ENCODE peak calls at places on chromosomes 4 and X, in nine cellular contexts. P, V, J, O, D, Q, M, Y and H are unnamed samples.

GRCh38 chr4:99809326-99809725 is 7.3 kb upstream of the DAPP1 start:
- DNase-seq in P (no peak), Y (no peak), Q (peak; percentile 90), D (no peak), V (no peak), O (no peak), J (peak; percentile 75), M (peak; percentile 86), H (no peak)

GRCh38 chr4:28772066-28772465 is 1911.4 kb downstream of the STIM2 start:
- DNase-seq in D (no peak), Q (no peak), P (peak; percentile 62), Y (peak; percentile 38), M (no peak), O (no peak), J (no peak), V (peak; percentile 62), H (no peak)

GRCh38 chr4:61521451-61521850 is 321.3 kb downstream of the ADGRL3 start:
- DNase-seq in V (no peak), M (no peak), Q (no peak), P (no peak), D (no peak), Y (no peak), J (no peak), O (no peak), H (no peak)

GRCh38 chrX:22481436-22481835 is 208.7 kb downstream of the CBLL2 start:
- DNase-seq in P (no peak), Y (no peak), M (no peak), D (no peak), V (peak; percentile 39), O (no peak), J (no peak), Q (no peak), H (no peak)

GRCh38 chrX:125132274-125132673 is 187.4 kb upstream of the TEX13C start:
- DNase-seq in D (no peak), M (peak; percentile 34), P (peak; percentile 15), Y (peak; percentile 53), J (peak; percentile 28), O (no peak), Q (peak; percentile 82), V (no peak), H (no peak)

GRCh38 chrX:137926090-137926489 is 360.2 kb downstream of the ZIC3 start:
- DNase-seq in V (no peak), Y (peak; percentile 46), M (peak; percentile 40), P (no peak), D (no peak), O (no peak), J (peak; percentile 5), Q (peak; percentile 53), H (no peak)

GRCh38 chrX:82816572-82816971 is 691.5 kb upstream of the POU3F4 start:
- DNase-seq in P (no peak), M (no peak), O (no peak), J (no peak), Y (peak; percentile 79), D (no peak), V (peak; percentile 3), Q (no peak), H (no peak)

GRCh38 chrX:36434521-36434920 is 515.0 kb downstream of the CFAP47 start:
- DNase-seq in D (no peak), V (peak; percentile 15), O (no peak), P (no peak), M (no peak), Y (peak; percentile 8), J (no peak), Q (no peak), H (no peak)

GRCh38 chr4:75841641-75842520 is 60.4 kb downstream of the PPEF2 start:
- DNase-seq in P (no peak), V (no peak), Q (no peak), J (no peak), O (no peak), D (no peak), Y (no peak), M (no peak), H (no peak)

GRCh38 chr4:110122201-110122600 is 76.2 kb downstream of the ELOVL6 start:
- DNase-seq in Q (no peak), M (no peak), P (no peak), Y (no peak), D (no peak), O (no peak), J (no peak), V (no peak), H (no peak)

GRCh38 chr4:69907151-69907550 is 23.7 kb upstream of the CSN1S1 start:
- DNase-seq in P (peak; percentile 43), V (peak; percentile 45), M (no peak), Y (no peak), O (no peak), D (no peak), J (no peak), Q (no peak), H (no peak)

GRCh38 chrX:24215282-24215681 is 65.8 kb downstream of the ZFX start:
- DNase-seq in Q (no peak), D (no peak), V (no peak), J (no peak), O (no peak), Y (no peak), M (no peak), P (no peak), H (no peak)

GRCh38 chrX:24208494-24209240 is 59.1 kb downstream of the ZFX start:
- DNase-seq in Y (no peak), O (no peak), M (no peak), J (no peak), Q (no peak), P (no peak), V (no peak), D (no peak), H (no peak)

GRCh38 chrX:24214568-24214967 is 65.0 kb downstream of the ZFX start:
- DNase-seq in M (no peak), Y (no peak), O (no peak), D (no peak), V (no peak), P (no peak), Q (no peak), J (no peak), H (no peak)

GRCh38 chrX:24207826-24208225 is 58.3 kb downstream of the ZFX start:
- DNase-seq in D (no peak), J (no peak), M (no peak), Y (peak; percentile 27), O (no peak), P (peak; percentile 31), Q (no peak), V (peak; percentile 10), H (no peak)

GRCh38 chrX:24210190-24210589 is 60.7 kb downstream of the ZFX start:
- DNase-seq in D (no peak), V (no peak), M (no peak), P (no peak), O (no peak), J (no peak), Y (no peak), Q (no peak), H (no peak)
- H3K79me2 ChIP-seq in D (no peaks in the 10 kb centered on the region), V (peaks cover 7% of the 10 kb centered on the region), M (peaks cover 20% of the 10 kb centered on the region), P (peaks cover 71% of the 10 kb centered on the region), O (peaks cover 4% of the 10 kb centered on the region), J (peaks cover 8% of the 10 kb centered on the region), Y (peaks cover 14% of the 10 kb centered on the region), Q (peaks cover 20% of the 10 kb centered on the region), H (peaks cover 17% of the 10 kb centered on the region)

DNA sequence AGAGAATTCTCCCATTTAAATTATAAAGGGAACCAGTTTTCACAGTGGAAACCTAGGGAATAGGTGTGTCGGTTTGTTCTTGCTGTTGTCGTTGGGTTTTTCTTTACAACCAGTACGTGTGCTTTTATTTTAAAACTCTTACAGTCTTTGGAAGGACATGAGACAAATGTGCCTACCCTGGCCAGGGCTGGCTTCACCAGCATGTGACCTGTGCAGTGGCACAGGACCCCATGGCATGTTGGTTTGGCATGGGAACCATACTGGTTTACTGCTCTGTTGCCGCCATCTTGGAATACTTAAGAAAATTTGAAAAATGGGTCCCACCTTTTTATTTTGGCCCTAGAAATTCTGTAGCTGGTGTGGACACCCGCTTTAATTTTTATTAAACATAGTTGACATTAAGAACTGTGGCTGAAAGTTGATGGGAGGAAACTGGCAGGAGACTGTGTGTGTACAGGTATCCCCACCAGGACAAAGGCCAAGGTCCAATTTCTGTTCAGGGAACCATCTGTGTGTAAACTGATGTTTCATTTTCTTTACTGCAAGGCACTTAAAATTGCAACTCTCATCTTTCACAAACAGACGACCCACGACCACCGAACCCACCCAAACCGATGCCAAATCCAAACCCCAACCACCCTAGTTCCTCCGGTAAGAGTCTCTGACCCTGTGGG is 28.8 kb downstream of the CD99 start:
- DNase-seq in J (no peak), Q (no peak), D (no peak), M (no peak), O (no peak), V (no peak), Y (no peak), P (no peak), H (no peak)
- H3K79me2 ChIP-seq in J (no peaks in the 10 kb centered on the region), Q (no peaks in the 10 kb centered on the region), D (no peaks in the 10 kb centered on the region), M (no peaks in the 10 kb centered on the region), O (peaks cover 9% of the 10 kb centered on the region), V (peaks cover 9% of the 10 kb centered on the region), Y (no peaks in the 10 kb centered on the region), P (peaks cover 78% of the 10 kb centered on the region), H (peaks cover 4% of the 10 kb centered on the region)

DNA sequence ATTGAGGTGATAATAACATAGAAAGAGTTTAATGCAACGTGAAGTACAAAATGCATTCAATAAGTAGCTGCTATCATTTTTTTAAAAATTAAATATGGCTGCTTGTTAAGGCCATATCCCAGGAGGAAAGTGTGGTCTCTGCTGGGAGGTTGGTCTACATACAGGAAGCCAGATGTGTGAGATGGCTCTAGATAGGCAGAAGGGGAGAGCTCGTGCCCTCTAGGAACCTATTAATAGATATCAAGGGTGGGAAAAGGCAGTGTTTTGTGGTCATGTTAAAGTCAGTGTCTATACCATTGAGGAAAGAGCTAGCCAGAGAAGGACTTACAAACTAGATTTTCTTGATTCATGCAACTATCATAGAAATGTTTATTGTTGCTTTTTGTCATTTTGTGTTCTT is 140.5 kb downstream of the KLHL8 start:
- DNase-seq in D (no peak), Y (no peak), M (no peak), J (no peak), V (no peak), O (no peak), Q (no peak), P (no peak), H (no peak)
- H3K79me2 ChIP-seq in D (peaks cover 7% of the 10 kb centered on the region), Y (no peaks in the 10 kb centered on the region), M (peaks cover 97% of the 10 kb centered on the region), J (peaks cover 23% of the 10 kb centered on the region), V (peaks cover 12% of the 10 kb centered on the region), O (peaks cover 43% of the 10 kb centered on the region), Q (no peaks in the 10 kb centered on the region), P (peaks cover 76% of the 10 kb centered on the region), H (peaks cover 16% of the 10 kb centered on the region)

GRCh38 chr4:147839200-147839599 is 107.3 kb downstream of the ARHGAP10 start:
- DNase-seq in P (no peak), Y (no peak), J (no peak), Q (no peak), D (no peak), O (no peak), M (no peak), V (no peak), H (no peak)

GRCh38 chr4:147839651-147840050 is 107.8 kb downstream of the ARHGAP10 start:
- DNase-seq in Q (no peak), M (no peak), O (no peak), Y (no peak), V (no peak), J (no peak), D (no peak), P (no peak), H (no peak)

GRCh38 chr4:147836807-147837206 is 104.9 kb downstream of the ARHGAP10 start:
- DNase-seq in D (no peak), V (no peak), J (no peak), O (no peak), Y (no peak), Q (no peak), P (no peak), M (no peak), H (no peak)

GRCh38 chr4:147837854-147838253 is 106.0 kb downstream of the ARHGAP10 start:
- DNase-seq in O (no peak), P (no peak), M (no peak), D (no peak), J (no peak), V (no peak), Q (no peak), Y (no peak), H (no peak)

GRCh38 chr4:147837435-147837834 is 105.5 kb downstream of the ARHGAP10 start:
- DNase-seq in P (peak; percentile 19), D (no peak), J (peak; percentile 1), V (no peak), Q (no peak), O (no peak), Y (peak; percentile 40), M (no peak), H (no peak)
- H3K79me2 ChIP-seq in P (peaks cover 92% of the 10 kb centered on the region), D (no peaks in the 10 kb centered on the region), J (no peaks in the 10 kb centered on the region), V (peaks cover 7% of the 10 kb centered on the region), Q (no peaks in the 10 kb centered on the region), O (peaks cover 1% of the 10 kb centered on the region), Y (no peaks in the 10 kb centered on the region), M (peaks cover 3% of the 10 kb centered on the region), H (peaks cover 5% of the 10 kb centered on the region)